ENCODE peak calls at places on chromosomes 2 and 18, in ten cellular contexts. C is T47D; H is C1 segment of cervical spinal cord; M is amniotic stem cell; G is fibroblast of mammary gland; E is naive thymus-derived CD8-positive, alpha-beta T cell; I is LHCN-M2; V is iPS-NIHi11; D is mesendoderm; K is progenitor cell of endocrine pancreas. J is an unnamed sample.

GRCh38 chr2:43279317-43279840 is 53.0 kb upstream of the ZFP36L2 start:
- DNase-seq in C (peak; percentile 57), H (no peak), M (no peak), G (no peak), E (no peak), I (no peak), V (no peak), D (no peak), K (no peak), J (no peak)

GRCh38 chr2:26621469-26622199 is 19.5 kb downstream of the CIB4 start:
- DNase-seq in C (peak; percentile 24), H (no peak), M (no peak), G (peak; percentile 39), E (no peak), I (no peak), V (no peak), D (no peak), K (no peak), J (no peak)

GRCh38 chr2:12442627-12442928 is 274.2 kb upstream of the TRIB2 start:
- DNase-seq in C (no peak), H (no peak), M (no peak), G (peak; percentile 75), E (no peak), I (no peak), V (no peak), D (no peak), K (no peak), J (no peak)

GRCh38 chr2:72993147-72993546 is 75.8 kb downstream of the EMX1 start:
- DNase-seq in C (peak; percentile 37), H (peak; percentile 26), M (no peak), G (peak; percentile 41), E (peak; percentile 44), I (peak; percentile 21), V (peak; percentile 93), D (peak; percentile 70), K (no peak), J (peak; percentile 87)

GRCh38 chr2:221447310-221447709 is 124.8 kb downstream of the EPHA4 start:
- DNase-seq in C (peak; percentile 35), H (no peak), M (no peak), G (no peak), E (no peak), I (no peak), V (no peak), D (peak; percentile 69), K (no peak), J (peak; percentile 51)

GRCh38 chr2:26550276-26551015 is 72.5 kb upstream of the OTOF start:
- DNase-seq in C (no peak), H (no peak), M (no peak), G (no peak), E (no peak), I (no peak), V (no peak), D (no peak), K (no peak), J (no peak)

GRCh38 chr2:220192994-220193753 is 565.7 kb downstream of the SLC4A3 start:
- DNase-seq in C (peak; percentile 15), H (no peak), M (no peak), G (no peak), E (no peak), I (peak; percentile 38), V (no peak), D (no peak), K (no peak), J (no peak)

GRCh38 chr18:60060026-60060425 is 160.2 kb downstream of the PMAIP1 start:
- DNase-seq in C (no peak), H (no peak), M (no peak), G (no peak), E (no peak), I (no peak), V (no peak), D (no peak), K (no peak), J (no peak)

GRCh38 chr2:72581560-72582181 is 244.2 kb downstream of the EXOC6B start:
- DNase-seq in C (no peak), H (no peak), M (no peak), G (no peak), E (no peak), I (no peak), V (no peak), D (peak; percentile 69), K (no peak), J (peak; percentile 63)

GRCh38 chr2:160111951-160112798 is 49.8 kb upstream of the PLA2R1 start:
- DNase-seq in C (no peak), H (no peak), M (no peak), G (no peak), E (no peak), I (no peak), V (no peak), D (no peak), K (no peak), J (no peak)

GRCh38 chr2:217834744-217835513 is 167.9 kb downstream of the TNS1 start:
- DNase-seq in C (no peak), H (no peak), M (no peak), G (no peak), E (no peak), I (peak; percentile 20), V (no peak), D (no peak), K (no peak), J (no peak)

GRCh38 chr18:57077786-57078552 is 68.9 kb upstream of the BOD1L2 start:
- DNase-seq in C (no peak), H (no peak), M (no peak), G (no peak), E (peak; percentile 51), I (no peak), V (no peak), D (no peak), K (no peak), J (no peak)

GRCh38 chr2:149330127-149331022 is at the start of gene LYPD6:
- DNase-seq in C (peak; percentile 87), H (peak; percentile 83), M (peak; percentile 60), G (peak; percentile 45), E (no peak), I (peak; percentile 76), V (peak; percentile 96), D (peak; percentile 82), K (peak; percentile 63), J (peak; percentile 89)

GRCh38 chr2:198880986-198881385 is 576.8 kb downstream of the SATB2 start:
- DNase-seq in C (no peak), H (no peak), M (no peak), G (no peak), E (no peak), I (peak; percentile 13), V (no peak), D (no peak), K (no peak), J (no peak)

GRCh38 chr2:228846161-228846560 is 424.9 kb downstream of the PID1 start:
- DNase-seq in C (no peak), H (no peak), M (no peak), G (no peak), E (no peak), I (no peak), V (no peak), D (no peak), K (no peak), J (no peak)

GRCh38 chr2:96977631-96978195 is 8.7 kb downstream of the FAM178B start:
- DNase-seq in C (no peak), H (peak; percentile 41), M (no peak), G (peak; percentile 70), E (no peak), I (peak; percentile 9), V (no peak), D (peak; percentile 69), K (no peak), J (peak; percentile 37)

GRCh38 chr2:69798909-69799526 is 30.4 kb upstream of the GMCL1 start:
- DNase-seq in C (no peak), H (no peak), M (no peak), G (peak; percentile 38), E (no peak), I (peak; percentile 30), V (no peak), D (peak; percentile 95), K (no peak), J (no peak)

GRCh38 chr18:10271481-10271880 is 183.0 kb upstream of the APCDD1 start:
- DNase-seq in C (no peak), H (no peak), M (no peak), G (peak; percentile 78), E (no peak), I (no peak), V (no peak), D (no peak), K (no peak), J (no peak)

J was measured in GM23338.